ENCODE peak calls at places on chromosomes 6 and 20, in eight cellular contexts. One of them, this sample, is unnamed.

GRCh38 chr6:107064579-107065065 is 36.6 kb downstream of the MTRES1 start:
- DNase-seq in naive thymus-derived CD4-positive, alpha-beta T cell: peak; percentile 24
- DNase-seq in SK-N-SH: no peak
- DNase-seq in pancreas: peak; percentile 33
- DNase-seq in AG10803: peak; percentile 72
- DNase-seq in HL-60: no peak
- DNase-seq in CD8-positive, alpha-beta T cell: no peak
- DNase-seq in left lung: peak; percentile 46
- DNase-seq in this sample: peak; percentile 73

GRCh38 chr6:18081025-18081668 is 41.3 kb downstream of the NHLRC1 start:
- DNase-seq in naive thymus-derived CD4-positive, alpha-beta T cell: no peak
- DNase-seq in SK-N-SH: no peak
- DNase-seq in pancreas: no peak
- DNase-seq in AG10803: peak; percentile 20
- DNase-seq in HL-60: no peak
- DNase-seq in CD8-positive, alpha-beta T cell: no peak
- DNase-seq in left lung: no peak
- DNase-seq in this sample: no peak

GRCh38 chr6:12148317-12148801 is 136.2 kb downstream of the HIVEP1 start:
- DNase-seq in naive thymus-derived CD4-positive, alpha-beta T cell: no peak
- DNase-seq in SK-N-SH: no peak
- DNase-seq in pancreas: no peak
- DNase-seq in AG10803: peak; percentile 55
- DNase-seq in HL-60: no peak
- DNase-seq in CD8-positive, alpha-beta T cell: no peak
- DNase-seq in left lung: no peak
- DNase-seq in this sample: no peak

GRCh38 chr6:119887671-119888070 is 538.1 kb upstream of the MAN1A1 start:
- DNase-seq in naive thymus-derived CD4-positive, alpha-beta T cell: no peak
- DNase-seq in SK-N-SH: no peak
- DNase-seq in pancreas: no peak
- DNase-seq in AG10803: no peak
- DNase-seq in HL-60: no peak
- DNase-seq in CD8-positive, alpha-beta T cell: no peak
- DNase-seq in left lung: no peak
- DNase-seq in this sample: no peak

GRCh38 chr6:46849361-46849690 is 56.1 kb downstream of the MEP1A start:
- DNase-seq in naive thymus-derived CD4-positive, alpha-beta T cell: no peak
- DNase-seq in SK-N-SH: no peak
- DNase-seq in pancreas: no peak
- DNase-seq in AG10803: no peak
- DNase-seq in HL-60: no peak
- DNase-seq in CD8-positive, alpha-beta T cell: no peak
- DNase-seq in left lung: no peak
- DNase-seq in this sample: no peak

GRCh38 chr6:144006731-144007454 is 1.2 kb downstream of the PLAGL1 start:
- DNase-seq in naive thymus-derived CD4-positive, alpha-beta T cell: no peak
- DNase-seq in SK-N-SH: peak; percentile 29
- DNase-seq in pancreas: peak; percentile 17
- DNase-seq in AG10803: peak; percentile 54
- DNase-seq in HL-60: no peak
- DNase-seq in CD8-positive, alpha-beta T cell: no peak
- DNase-seq in left lung: no peak
- DNase-seq in this sample: no peak

GRCh38 chr20:44805991-44806729 is 4.2 kb downstream of the RIMS4 start:
- DNase-seq in naive thymus-derived CD4-positive, alpha-beta T cell: no peak
- DNase-seq in SK-N-SH: peak; percentile 91
- DNase-seq in pancreas: no peak
- DNase-seq in AG10803: peak; percentile 62
- DNase-seq in HL-60: no peak
- DNase-seq in CD8-positive, alpha-beta T cell: no peak
- DNase-seq in left lung: peak; percentile 55
- DNase-seq in this sample: peak; percentile 3

GRCh38 chr6:8182209-8182845 is 80.0 kb upstream of the EEF1E1 start:
- DNase-seq in naive thymus-derived CD4-positive, alpha-beta T cell: no peak
- DNase-seq in SK-N-SH: no peak
- DNase-seq in pancreas: no peak
- DNase-seq in AG10803: peak; percentile 61
- DNase-seq in HL-60: no peak
- DNase-seq in CD8-positive, alpha-beta T cell: no peak
- DNase-seq in left lung: no peak
- DNase-seq in this sample: no peak

GRCh38 chr20:58852559-58853271 is at the start of gene GNAS:
- DNase-seq in naive thymus-derived CD4-positive, alpha-beta T cell: peak; percentile 43
- DNase-seq in SK-N-SH: peak; percentile 74
- DNase-seq in pancreas: peak; percentile 40
- DNase-seq in AG10803: peak; percentile 49
- DNase-seq in HL-60: no peak
- DNase-seq in CD8-positive, alpha-beta T cell: peak; percentile 18
- DNase-seq in left lung: peak; percentile 49
- DNase-seq in this sample: peak; percentile 54

GRCh38 chr6:30769088-30769852 is 24.9 kb upstream of the IER3 start:
- DNase-seq in naive thymus-derived CD4-positive, alpha-beta T cell: peak; percentile 61
- DNase-seq in SK-N-SH: peak; percentile 29
- DNase-seq in pancreas: no peak
- DNase-seq in AG10803: peak; percentile 96
- DNase-seq in HL-60: peak; percentile 77
- DNase-seq in CD8-positive, alpha-beta T cell: no peak
- DNase-seq in left lung: peak; percentile 75
- DNase-seq in this sample: peak; percentile 50
- H3K4me3 ChIP-seq in naive thymus-derived CD4-positive, alpha-beta T cell: peak overlapping the region; percentile 15
- H3K4me3 ChIP-seq in SK-N-SH: peak overlapping the region; percentile 28
- H3K4me3 ChIP-seq in pancreas: no peak overlapping the region
- H3K4me3 ChIP-seq in AG10803: peak overlapping the region; percentile 34
- H3K4me3 ChIP-seq in HL-60: no peak overlapping the region
- H3K4me3 ChIP-seq in CD8-positive, alpha-beta T cell: peak overlapping the region; percentile 28
- H3K4me3 ChIP-seq in left lung: no peak overlapping the region
- H3K4me3 ChIP-seq in this sample: no peak overlapping the region

GRCh38 chr6:111776236-111777189 is 96.7 kb downstream of the FYN start:
- DNase-seq in naive thymus-derived CD4-positive, alpha-beta T cell: no peak
- DNase-seq in SK-N-SH: no peak
- DNase-seq in pancreas: no peak
- DNase-seq in AG10803: no peak
- DNase-seq in HL-60: no peak
- DNase-seq in CD8-positive, alpha-beta T cell: no peak
- DNase-seq in left lung: no peak
- DNase-seq in this sample: peak; percentile 42
- H3K4me3 ChIP-seq in naive thymus-derived CD4-positive, alpha-beta T cell: no peak overlapping the region
- H3K4me3 ChIP-seq in SK-N-SH: no peak overlapping the region
- H3K4me3 ChIP-seq in pancreas: no peak overlapping the region
- H3K4me3 ChIP-seq in AG10803: no peak overlapping the region
- H3K4me3 ChIP-seq in HL-60: no peak overlapping the region
- H3K4me3 ChIP-seq in CD8-positive, alpha-beta T cell: no peak overlapping the region
- H3K4me3 ChIP-seq in left lung: no peak overlapping the region
- H3K4me3 ChIP-seq in this sample: no peak overlapping the region

GRCh38 chr6:127518710-127519468 is at the start of gene MTCL3:
- DNase-seq in naive thymus-derived CD4-positive, alpha-beta T cell: no peak
- DNase-seq in SK-N-SH: peak; percentile 76
- DNase-seq in pancreas: no peak
- DNase-seq in AG10803: peak; percentile 17
- DNase-seq in HL-60: no peak
- DNase-seq in CD8-positive, alpha-beta T cell: no peak
- DNase-seq in left lung: peak; percentile 34
- DNase-seq in this sample: no peak

GRCh38 chr6:127515794-127516675 is 3.1 kb downstream of the MTCL3 start:
- DNase-seq in naive thymus-derived CD4-positive, alpha-beta T cell: peak; percentile 71
- DNase-seq in SK-N-SH: peak; percentile 92
- DNase-seq in pancreas: peak; percentile 45
- DNase-seq in AG10803: peak; percentile 59
- DNase-seq in HL-60: no peak
- DNase-seq in CD8-positive, alpha-beta T cell: peak; percentile 36
- DNase-seq in left lung: peak; percentile 50
- DNase-seq in this sample: peak; percentile 54

GRCh38 chr6:127518212-127518709 is 874 bp downstream of the MTCL3 start:
- DNase-seq in naive thymus-derived CD4-positive, alpha-beta T cell: no peak
- DNase-seq in SK-N-SH: peak; percentile 39
- DNase-seq in pancreas: no peak
- DNase-seq in AG10803: no peak
- DNase-seq in HL-60: no peak
- DNase-seq in CD8-positive, alpha-beta T cell: no peak
- DNase-seq in left lung: no peak
- DNase-seq in this sample: no peak

GRCh38 chr6:127516676-127517273 is 2.4 kb downstream of the MTCL3 start:
- DNase-seq in naive thymus-derived CD4-positive, alpha-beta T cell: peak; percentile 32
- DNase-seq in SK-N-SH: peak; percentile 71
- DNase-seq in pancreas: no peak
- DNase-seq in AG10803: no peak
- DNase-seq in HL-60: peak; percentile 24
- DNase-seq in CD8-positive, alpha-beta T cell: no peak
- DNase-seq in left lung: no peak
- DNase-seq in this sample: peak; percentile 46

GRCh38 chr6:127517698-127518097 is 1.4 kb downstream of the MTCL3 start:
- DNase-seq in naive thymus-derived CD4-positive, alpha-beta T cell: no peak
- DNase-seq in SK-N-SH: no peak
- DNase-seq in pancreas: no peak
- DNase-seq in AG10803: no peak
- DNase-seq in HL-60: no peak
- DNase-seq in CD8-positive, alpha-beta T cell: no peak
- DNase-seq in left lung: no peak
- DNase-seq in this sample: no peak
- H3K4me3 ChIP-seq in naive thymus-derived CD4-positive, alpha-beta T cell: no peak overlapping the region
- H3K4me3 ChIP-seq in SK-N-SH: peak overlapping the region; percentile 76
- H3K4me3 ChIP-seq in pancreas: no peak overlapping the region
- H3K4me3 ChIP-seq in AG10803: no peak overlapping the region
- H3K4me3 ChIP-seq in HL-60: no peak overlapping the region
- H3K4me3 ChIP-seq in CD8-positive, alpha-beta T cell: no peak overlapping the region
- H3K4me3 ChIP-seq in left lung: no peak overlapping the region
- H3K4me3 ChIP-seq in this sample: no peak overlapping the region

DNA sequence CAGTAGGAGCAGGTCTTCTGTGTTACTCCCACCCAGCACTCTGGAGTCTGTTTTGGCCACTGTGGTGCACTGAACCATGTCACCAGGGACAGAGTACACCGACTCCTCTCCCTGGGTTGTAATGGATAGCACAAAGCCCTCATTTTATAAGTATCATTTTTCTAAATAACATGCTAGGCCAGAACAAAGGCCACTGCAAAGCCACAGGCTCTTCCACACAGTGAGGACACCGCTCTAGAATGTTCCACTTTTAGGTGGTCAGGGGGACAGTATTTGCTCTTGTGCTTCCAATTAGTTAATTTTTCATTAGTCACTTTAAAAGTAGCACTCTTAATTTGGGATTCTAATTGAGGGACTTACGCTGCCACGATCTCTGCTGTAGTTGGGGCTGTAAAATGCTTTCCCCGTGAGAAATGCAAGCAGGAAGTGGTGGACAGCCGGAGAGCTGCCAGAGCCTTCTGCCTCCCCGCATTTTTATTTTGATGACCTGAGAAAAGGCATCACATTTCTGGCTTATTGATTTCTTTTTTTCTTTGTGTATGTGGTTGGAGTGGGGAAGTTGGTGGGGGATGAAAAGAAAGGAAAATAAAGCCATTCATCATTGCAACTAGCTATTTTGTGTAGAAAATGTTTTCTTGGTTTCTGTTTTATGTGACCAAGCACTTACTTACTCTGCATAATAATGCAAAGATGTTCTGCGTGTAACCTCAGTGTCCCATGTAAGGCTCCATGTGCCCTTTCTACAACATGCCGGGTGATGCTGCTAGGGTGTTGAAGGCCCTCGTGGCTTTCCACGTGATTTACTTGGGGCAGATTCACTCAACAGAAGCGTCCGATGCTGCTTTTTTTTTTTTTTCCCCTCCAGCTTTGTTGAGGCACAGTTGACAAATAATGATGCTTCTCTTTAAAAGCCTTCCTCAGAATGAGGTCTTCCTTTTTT is 195.9 kb downstream of the SASH1 start:
- DNase-seq in naive thymus-derived CD4-positive, alpha-beta T cell: no peak
- DNase-seq in SK-N-SH: no peak
- DNase-seq in pancreas: no peak
- DNase-seq in AG10803: peak; percentile 86
- DNase-seq in HL-60: no peak
- DNase-seq in CD8-positive, alpha-beta T cell: no peak
- DNase-seq in left lung: no peak
- DNase-seq in this sample: no peak
- H3K4me3 ChIP-seq in naive thymus-derived CD4-positive, alpha-beta T cell: no peak overlapping the region
- H3K4me3 ChIP-seq in SK-N-SH: no peak overlapping the region
- H3K4me3 ChIP-seq in pancreas: no peak overlapping the region
- H3K4me3 ChIP-seq in AG10803: peak overlapping the region; percentile 10
- H3K4me3 ChIP-seq in HL-60: no peak overlapping the region
- H3K4me3 ChIP-seq in CD8-positive, alpha-beta T cell: no peak overlapping the region
- H3K4me3 ChIP-seq in left lung: no peak overlapping the region
- H3K4me3 ChIP-seq in this sample: no peak overlapping the region

GRCh38 chr6:32879691-32880090 is 25.7 kb downstream of the PSMB9 start:
- DNase-seq in naive thymus-derived CD4-positive, alpha-beta T cell: no peak
- DNase-seq in SK-N-SH: no peak
- DNase-seq in pancreas: no peak
- DNase-seq in AG10803: no peak
- DNase-seq in HL-60: no peak
- DNase-seq in CD8-positive, alpha-beta T cell: no peak
- DNase-seq in left lung: no peak
- DNase-seq in this sample: no peak

GRCh38 chr6:32876603-32877002 is 22.6 kb downstream of the PSMB9 start:
- DNase-seq in naive thymus-derived CD4-positive, alpha-beta T cell: no peak
- DNase-seq in SK-N-SH: no peak
- DNase-seq in pancreas: no peak
- DNase-seq in AG10803: no peak
- DNase-seq in HL-60: no peak
- DNase-seq in CD8-positive, alpha-beta T cell: no peak
- DNase-seq in left lung: no peak
- DNase-seq in this sample: no peak
- H3K4me3 ChIP-seq in naive thymus-derived CD4-positive, alpha-beta T cell: no peak overlapping the region
- H3K4me3 ChIP-seq in SK-N-SH: no peak overlapping the region
- H3K4me3 ChIP-seq in pancreas: no peak overlapping the region
- H3K4me3 ChIP-seq in AG10803: no peak overlapping the region
- H3K4me3 ChIP-seq in HL-60: no peak overlapping the region
- H3K4me3 ChIP-seq in CD8-positive, alpha-beta T cell: no peak overlapping the region
- H3K4me3 ChIP-seq in left lung: no peak overlapping the region
- H3K4me3 ChIP-seq in this sample: no peak overlapping the region

This sample was measured in GM12865.